ENCODE peak calls at places on chromosomes 5 and 9, in eight cellular contexts. One of them, this sample, is unnamed.

GRCh38 chr9:91949946-91950664 is at the start of gene ROR2:
- DNase-seq in endothelial cell of umbilical vein: peak; percentile 7
- DNase-seq in heart right ventricle: peak; percentile 65
- DNase-seq in Peyer's patch: peak; percentile 76
- DNase-seq in CD8-positive, alpha-beta T cell: peak; percentile 13
- DNase-seq in PC-3: peak; percentile 21
- DNase-seq in AG09309: no peak
- DNase-seq in A549: peak; percentile 59
- DNase-seq in this sample: no peak

GRCh38 chr9:108056083-108056804 is 566.7 kb upstream of the KLF4 start:
- DNase-seq in A549: no peak
- DNase-seq in endothelial cell of umbilical vein: peak; percentile 49
- DNase-seq in CD8-positive, alpha-beta T cell: no peak
- DNase-seq in PC-3: peak; percentile 79
- DNase-seq in AG09309: no peak
- DNase-seq in heart right ventricle: no peak
- DNase-seq in Peyer's patch: no peak
- DNase-seq in this sample: no peak

GRCh38 chr5:51375084-51375483 is 8.2 kb upstream of the ISL1 start:
- DNase-seq in heart right ventricle: no peak
- DNase-seq in AG09309: no peak
- DNase-seq in Peyer's patch: no peak
- DNase-seq in endothelial cell of umbilical vein: no peak
- DNase-seq in CD8-positive, alpha-beta T cell: no peak
- DNase-seq in PC-3: no peak
- DNase-seq in A549: no peak
- DNase-seq in this sample: no peak

GRCh38 chr5:55821731-55822512 is 29.2 kb upstream of the IL31RA start:
- DNase-seq in Peyer's patch: no peak
- DNase-seq in heart right ventricle: peak; percentile 15
- DNase-seq in A549: peak; percentile 49
- DNase-seq in PC-3: no peak
- DNase-seq in endothelial cell of umbilical vein: peak; percentile 21
- DNase-seq in CD8-positive, alpha-beta T cell: no peak
- DNase-seq in AG09309: no peak
- DNase-seq in this sample: no peak

GRCh38 chr5:151095341-151096000 is 14.6 kb upstream of the TNIP1 start:
- DNase-seq in AG09309: no peak
- DNase-seq in heart right ventricle: peak; percentile 55
- DNase-seq in A549: no peak
- DNase-seq in Peyer's patch: peak; percentile 89
- DNase-seq in CD8-positive, alpha-beta T cell: no peak
- DNase-seq in endothelial cell of umbilical vein: peak; percentile 64
- DNase-seq in PC-3: no peak
- DNase-seq in this sample: no peak

GRCh38 chr5:111667128-111667756 is 89.8 kb downstream of the NREP start:
- DNase-seq in PC-3: no peak
- DNase-seq in CD8-positive, alpha-beta T cell: no peak
- DNase-seq in heart right ventricle: no peak
- DNase-seq in Peyer's patch: no peak
- DNase-seq in endothelial cell of umbilical vein: no peak
- DNase-seq in A549: no peak
- DNase-seq in AG09309: no peak
- DNase-seq in this sample: no peak

GRCh38 chr9:79858509-79858908 is 286.7 kb downstream of the TLE4 start:
- DNase-seq in A549: peak; percentile 33
- DNase-seq in heart right ventricle: no peak
- DNase-seq in AG09309: peak; percentile 4
- DNase-seq in Peyer's patch: no peak
- DNase-seq in CD8-positive, alpha-beta T cell: no peak
- DNase-seq in PC-3: peak; percentile 49
- DNase-seq in endothelial cell of umbilical vein: peak; percentile 4
- DNase-seq in this sample: no peak

GRCh38 chr5:158976035-158976434 is 123.7 kb downstream of the EBF1 start:
- DNase-seq in endothelial cell of umbilical vein: peak; percentile 71
- DNase-seq in AG09309: no peak
- DNase-seq in PC-3: peak; percentile 82
- DNase-seq in A549: no peak
- DNase-seq in CD8-positive, alpha-beta T cell: no peak
- DNase-seq in Peyer's patch: no peak
- DNase-seq in heart right ventricle: no peak
- DNase-seq in this sample: peak; percentile 64

GRCh38 chr5:59021286-59021673 is 438.4 kb downstream of the RAB3C start:
- DNase-seq in AG09309: no peak
- DNase-seq in Peyer's patch: no peak
- DNase-seq in CD8-positive, alpha-beta T cell: no peak
- DNase-seq in heart right ventricle: no peak
- DNase-seq in endothelial cell of umbilical vein: no peak
- DNase-seq in A549: no peak
- DNase-seq in PC-3: peak; percentile 5
- DNase-seq in this sample: no peak

GRCh38 chr9:116027096-116027495 is 126.5 kb upstream of the PAPPA start:
- DNase-seq in endothelial cell of umbilical vein: no peak
- DNase-seq in PC-3: no peak
- DNase-seq in A549: no peak
- DNase-seq in CD8-positive, alpha-beta T cell: no peak
- DNase-seq in AG09309: no peak
- DNase-seq in heart right ventricle: no peak
- DNase-seq in Peyer's patch: no peak
- DNase-seq in this sample: no peak

GRCh38 chr5:173764321-173765029 is 123.7 kb upstream of the CPEB4 start:
- DNase-seq in heart right ventricle: peak; percentile 79
- DNase-seq in endothelial cell of umbilical vein: peak; percentile 92
- DNase-seq in AG09309: peak; percentile 81
- DNase-seq in Peyer's patch: peak; percentile 78
- DNase-seq in PC-3: peak; percentile 95
- DNase-seq in A549: peak; percentile 96
- DNase-seq in CD8-positive, alpha-beta T cell: no peak
- DNase-seq in this sample: peak; percentile 78

GRCh38 chr9:113011911-113012381 is at the start of gene ZNF883:
- DNase-seq in AG09309: no peak
- DNase-seq in endothelial cell of umbilical vein: peak; percentile 40
- DNase-seq in A549: peak; percentile 41
- DNase-seq in Peyer's patch: no peak
- DNase-seq in heart right ventricle: peak; percentile 63
- DNase-seq in CD8-positive, alpha-beta T cell: no peak
- DNase-seq in PC-3: no peak
- DNase-seq in this sample: no peak
- TF ChIP-seq CTCF in AG09309: no peak
- TF ChIP-seq CTCF in endothelial cell of umbilical vein: no peak
- TF ChIP-seq CTCF in A549: no peak
- TF ChIP-seq CTCF in Peyer's patch: no peak
- TF ChIP-seq CTCF in heart right ventricle: peak; percentile 22
- TF ChIP-seq CTCF in CD8-positive, alpha-beta T cell: no peak
- TF ChIP-seq CTCF in PC-3: no peak
- TF ChIP-seq CTCF in this sample: peak; percentile 9

DNA sequence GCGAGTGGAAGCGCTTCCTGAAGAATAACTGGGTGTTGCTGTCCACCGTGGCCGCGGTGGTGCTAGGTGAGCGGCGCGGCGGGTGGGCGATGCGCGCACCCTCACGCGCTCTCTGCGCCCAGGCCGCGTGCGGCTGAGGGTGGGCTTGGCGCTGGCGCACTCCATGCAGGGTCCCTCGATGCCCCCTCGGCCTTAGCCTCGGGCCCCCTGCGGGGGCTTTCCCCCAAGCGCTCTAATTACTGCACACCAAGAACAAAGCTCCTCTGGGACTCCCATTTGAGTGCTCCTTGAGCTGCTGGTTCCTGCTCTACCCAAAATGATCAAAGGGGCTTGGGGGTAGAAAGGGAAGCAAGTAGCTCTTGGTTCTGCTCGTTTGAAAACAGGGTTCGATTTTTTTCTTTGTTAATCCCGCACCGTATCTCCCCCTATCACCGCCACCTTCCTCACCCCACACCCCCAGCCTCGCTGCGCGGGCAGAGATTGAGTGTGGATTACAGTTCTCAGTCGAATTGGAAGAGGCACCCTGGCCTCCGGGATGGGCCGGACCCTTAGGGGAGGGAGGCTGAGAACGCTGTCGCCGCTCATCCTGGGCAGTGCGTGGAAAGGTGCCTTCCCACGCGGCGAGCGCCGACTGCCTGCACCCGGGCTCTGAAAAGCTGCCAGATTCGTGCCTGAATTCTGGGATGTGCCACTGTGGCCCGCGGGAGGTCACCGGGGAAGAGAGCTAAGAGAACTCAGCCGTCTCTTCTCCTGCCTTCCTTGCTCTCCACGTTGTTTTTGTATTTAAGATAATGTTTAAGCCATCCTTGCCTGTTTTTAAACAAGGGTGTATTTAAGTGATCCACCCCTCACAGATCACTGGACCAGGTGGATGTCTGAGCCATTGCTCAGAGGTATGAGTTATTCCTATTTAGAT is 695 bp downstream of the SLC1A1 start:
- DNase-seq in PC-3: no peak
- DNase-seq in A549: no peak
- DNase-seq in endothelial cell of umbilical vein: peak; percentile 25
- DNase-seq in AG09309: no peak
- DNase-seq in heart right ventricle: peak; percentile 15
- DNase-seq in CD8-positive, alpha-beta T cell: no peak
- DNase-seq in Peyer's patch: peak; percentile 60
- DNase-seq in this sample: no peak
- H3K4me3 ChIP-seq in PC-3: peak overlapping the region; percentile 85
- H3K4me3 ChIP-seq in A549: peak overlapping the region; percentile 77
- H3K4me3 ChIP-seq in endothelial cell of umbilical vein: peak overlapping the region; percentile 84
- H3K4me3 ChIP-seq in AG09309: peak overlapping the region; percentile 78
- H3K4me3 ChIP-seq in heart right ventricle: peak overlapping the region; percentile 89
- H3K4me3 ChIP-seq in CD8-positive, alpha-beta T cell: peak overlapping the region; percentile 65
- H3K4me3 ChIP-seq in Peyer's patch: peak overlapping the region; percentile 46
- H3K4me3 ChIP-seq in this sample: peak overlapping the region; percentile 76

GRCh38 chr5:77360969-77361368 is 131.1 kb downstream of the WDR41 start:
- DNase-seq in CD8-positive, alpha-beta T cell: no peak
- DNase-seq in PC-3: no peak
- DNase-seq in AG09309: no peak
- DNase-seq in endothelial cell of umbilical vein: no peak
- DNase-seq in A549: no peak
- DNase-seq in heart right ventricle: no peak
- DNase-seq in Peyer's patch: no peak
- DNase-seq in this sample: no peak

GRCh38 chr5:77368367-77368766 is 123.7 kb downstream of the WDR41 start:
- DNase-seq in AG09309: no peak
- DNase-seq in endothelial cell of umbilical vein: no peak
- DNase-seq in PC-3: no peak
- DNase-seq in Peyer's patch: no peak
- DNase-seq in CD8-positive, alpha-beta T cell: no peak
- DNase-seq in A549: no peak
- DNase-seq in heart right ventricle: no peak
- DNase-seq in this sample: no peak

GRCh38 chr5:77369566-77369965 is 122.5 kb downstream of the WDR41 start:
- DNase-seq in AG09309: no peak
- DNase-seq in A549: no peak
- DNase-seq in Peyer's patch: no peak
- DNase-seq in CD8-positive, alpha-beta T cell: no peak
- DNase-seq in PC-3: no peak
- DNase-seq in heart right ventricle: no peak
- DNase-seq in endothelial cell of umbilical vein: no peak
- DNase-seq in this sample: no peak

GRCh38 chr5:77367733-77368132 is 124.4 kb downstream of the WDR41 start:
- DNase-seq in heart right ventricle: no peak
- DNase-seq in AG09309: no peak
- DNase-seq in A549: no peak
- DNase-seq in CD8-positive, alpha-beta T cell: no peak
- DNase-seq in PC-3: peak; percentile 16
- DNase-seq in Peyer's patch: no peak
- DNase-seq in endothelial cell of umbilical vein: no peak
- DNase-seq in this sample: no peak

DNA sequence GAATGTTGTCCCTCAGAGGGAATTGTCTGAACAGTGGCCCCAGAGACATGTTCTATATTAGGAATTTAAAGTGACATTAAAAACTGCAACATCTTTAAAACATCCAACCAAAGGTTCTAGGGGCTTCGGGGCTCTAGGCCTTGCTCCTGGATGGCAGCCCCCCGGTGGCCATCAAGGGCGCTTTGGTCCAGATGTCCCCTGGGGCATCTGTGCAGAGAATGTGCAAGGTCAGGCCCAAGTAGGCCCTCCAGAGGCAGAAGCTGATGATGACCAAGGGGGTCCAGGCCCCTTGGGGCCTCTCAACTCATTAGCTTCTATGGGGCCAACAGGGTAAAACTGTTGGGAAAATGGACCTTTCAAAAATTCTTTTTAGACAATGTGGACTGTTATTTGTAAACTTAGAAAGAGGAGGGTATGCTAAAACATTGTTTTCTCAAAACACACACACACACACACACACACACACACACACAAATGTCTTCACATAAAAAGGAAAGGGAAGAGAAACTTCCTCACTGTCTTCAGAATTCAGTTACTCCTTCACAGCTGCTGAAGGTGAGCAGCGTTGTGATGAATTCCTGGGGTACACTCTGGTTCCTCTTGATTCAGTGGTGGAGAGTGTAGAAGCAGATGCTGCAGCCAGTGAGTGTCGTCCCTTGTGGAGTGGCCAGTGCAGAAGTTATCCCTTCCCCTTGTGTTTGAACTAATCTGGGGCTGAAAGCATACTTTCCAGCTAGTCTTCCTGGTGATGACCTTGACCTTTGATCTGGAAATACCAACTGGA is 125.2 kb downstream of the WDR41 start:
- DNase-seq in CD8-positive, alpha-beta T cell: no peak
- DNase-seq in Peyer's patch: no peak
- DNase-seq in heart right ventricle: no peak
- DNase-seq in AG09309: no peak
- DNase-seq in PC-3: no peak
- DNase-seq in endothelial cell of umbilical vein: no peak
- DNase-seq in A549: no peak
- DNase-seq in this sample: no peak
- TF ChIP-seq CTCF in CD8-positive, alpha-beta T cell: no peak
- TF ChIP-seq CTCF in Peyer's patch: no peak
- TF ChIP-seq CTCF in heart right ventricle: no peak
- TF ChIP-seq CTCF in AG09309: no peak
- TF ChIP-seq CTCF in PC-3: no peak
- TF ChIP-seq CTCF in endothelial cell of umbilical vein: no peak
- TF ChIP-seq CTCF in A549: no peak
- TF ChIP-seq CTCF in this sample: no peak

DNA sequence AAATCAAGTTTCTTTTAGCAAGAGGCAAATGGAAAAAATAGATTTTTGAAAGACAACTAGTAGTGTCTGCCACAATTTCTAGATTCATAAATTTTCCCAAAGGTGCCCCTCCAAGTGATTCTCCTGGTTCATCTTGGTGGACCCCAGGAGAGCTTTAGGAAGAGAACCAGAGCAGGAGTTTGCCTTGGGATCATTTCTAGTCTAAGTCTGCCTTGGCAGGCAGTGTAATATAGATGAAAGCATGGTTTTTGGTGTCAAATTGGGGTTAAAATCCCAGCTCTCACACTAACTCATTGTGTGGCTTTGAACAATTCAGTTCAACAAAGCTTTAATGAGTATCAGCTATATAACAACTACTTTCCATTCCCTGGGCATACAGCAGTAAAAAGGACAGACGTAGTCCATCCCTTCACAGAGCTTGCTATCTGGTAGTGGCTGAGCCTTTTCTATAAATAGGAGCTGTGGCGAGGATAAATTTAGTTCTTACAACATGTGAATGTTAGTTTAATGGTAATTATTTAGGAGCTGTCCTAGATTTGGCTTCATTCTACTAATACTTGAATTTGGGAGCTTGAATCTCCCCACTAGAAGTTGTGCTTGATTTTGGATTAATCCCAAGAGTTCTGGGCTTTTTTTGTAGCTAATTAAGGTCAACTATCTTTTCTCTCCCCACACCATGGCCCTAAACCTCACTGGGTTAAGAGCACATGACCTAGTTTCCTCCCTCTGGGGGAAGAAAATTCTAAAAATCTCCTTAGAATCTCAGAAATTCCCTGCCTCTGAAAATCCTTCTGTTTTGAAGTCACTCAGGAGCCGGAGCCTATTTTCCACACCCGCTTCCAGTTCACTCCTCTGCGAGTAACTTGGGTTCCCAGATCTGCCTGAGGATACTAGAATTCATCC is 197.8 kb downstream of the PCSK1 start:
- DNase-seq in Peyer's patch: no peak
- DNase-seq in A549: no peak
- DNase-seq in heart right ventricle: no peak
- DNase-seq in AG09309: peak; percentile 49
- DNase-seq in endothelial cell of umbilical vein: no peak
- DNase-seq in CD8-positive, alpha-beta T cell: no peak
- DNase-seq in PC-3: no peak
- DNase-seq in this sample: no peak
- H3K4me3 ChIP-seq in Peyer's patch: no peak overlapping the region
- H3K4me3 ChIP-seq in A549: no peak overlapping the region
- H3K4me3 ChIP-seq in heart right ventricle: no peak overlapping the region
- H3K4me3 ChIP-seq in AG09309: no peak overlapping the region
- H3K4me3 ChIP-seq in endothelial cell of umbilical vein: no peak overlapping the region
- H3K4me3 ChIP-seq in CD8-positive, alpha-beta T cell: no peak overlapping the region
- H3K4me3 ChIP-seq in PC-3: no peak overlapping the region
- H3K4me3 ChIP-seq in this sample: no peak overlapping the region